ENCODE peak calls at places on chromosome 16, in nine cellular contexts. One of them, this sample, is unnamed.

GRCh38 chr16:58638148-58639036 is 8.8 kb upstream of the CNOT1 start:
- DNase-seq in NCI-H460: no peak
- DNase-seq in neural crest cell: no peak
- DNase-seq in activated CD8-positive, alpha-beta memory T cell treated with anti-CD3 and anti-CD28 coated beads, Interleukin-2, amount 50 U/mL, for 4 hours: no peak
- DNase-seq in EL: peak
- DNase-seq in HS-5: peak
- DNase-seq in hypothalamus: no peak
- DNase-seq in effector CD4-positive, alpha-beta T cell: no peak
- DNase-seq in glomerular endothelial cell: no peak
- DNase-seq in this sample: no peak

GRCh38 chr16:1433756-1434155 is 2.9 kb downstream of the PERCC1 start:
- DNase-seq in NCI-H460: no peak
- DNase-seq in neural crest cell: no peak
- DNase-seq in activated CD8-positive, alpha-beta memory T cell treated with anti-CD3 and anti-CD28 coated beads, Interleukin-2, amount 50 U/mL, for 4 hours: no peak
- DNase-seq in EL: no peak
- DNase-seq in HS-5: no peak
- DNase-seq in hypothalamus: no peak
- DNase-seq in effector CD4-positive, alpha-beta T cell: no peak
- DNase-seq in glomerular endothelial cell: no peak
- DNase-seq in this sample: no peak

GRCh38 chr16:57888128-57888527 is 82.8 kb downstream of the CNGB1 start:
- DNase-seq in NCI-H460: no peak
- DNase-seq in neural crest cell: no peak
- DNase-seq in activated CD8-positive, alpha-beta memory T cell treated with anti-CD3 and anti-CD28 coated beads, Interleukin-2, amount 50 U/mL, for 4 hours: no peak
- DNase-seq in EL: no peak
- DNase-seq in HS-5: no peak
- DNase-seq in hypothalamus: no peak
- DNase-seq in effector CD4-positive, alpha-beta T cell: no peak
- DNase-seq in glomerular endothelial cell: no peak
- DNase-seq in this sample: no peak

GRCh38 chr16:645852-646678 is 3.1 kb upstream of the WDR90 start:
- DNase-seq in NCI-H460: no peak
- DNase-seq in neural crest cell: no peak
- DNase-seq in activated CD8-positive, alpha-beta memory T cell treated with anti-CD3 and anti-CD28 coated beads, Interleukin-2, amount 50 U/mL, for 4 hours: no peak
- DNase-seq in EL: no peak
- DNase-seq in HS-5: no peak
- DNase-seq in hypothalamus: no peak
- DNase-seq in effector CD4-positive, alpha-beta T cell: no peak
- DNase-seq in glomerular endothelial cell: no peak
- DNase-seq in this sample: no peak

GRCh38 chr16:22232277-22233049 is 26.4 kb downstream of the EEF2K start:
- DNase-seq in NCI-H460: no peak
- DNase-seq in neural crest cell: no peak
- DNase-seq in activated CD8-positive, alpha-beta memory T cell treated with anti-CD3 and anti-CD28 coated beads, Interleukin-2, amount 50 U/mL, for 4 hours: no peak
- DNase-seq in EL: peak
- DNase-seq in HS-5: no peak
- DNase-seq in hypothalamus: no peak
- DNase-seq in effector CD4-positive, alpha-beta T cell: no peak
- DNase-seq in glomerular endothelial cell: no peak
- DNase-seq in this sample: no peak

GRCh38 chr16:50600582-50601283 is 52.5 kb downstream of the NKD1 start:
- DNase-seq in NCI-H460: no peak
- DNase-seq in neural crest cell: no peak
- DNase-seq in activated CD8-positive, alpha-beta memory T cell treated with anti-CD3 and anti-CD28 coated beads, Interleukin-2, amount 50 U/mL, for 4 hours: no peak
- DNase-seq in EL: no peak
- DNase-seq in HS-5: no peak
- DNase-seq in hypothalamus: no peak
- DNase-seq in effector CD4-positive, alpha-beta T cell: no peak
- DNase-seq in glomerular endothelial cell: no peak
- DNase-seq in this sample: no peak

GRCh38 chr16:54280751-54281150 is 5.8 kb downstream of the IRX3 start:
- DNase-seq in NCI-H460: no peak
- DNase-seq in neural crest cell: no peak
- DNase-seq in activated CD8-positive, alpha-beta memory T cell treated with anti-CD3 and anti-CD28 coated beads, Interleukin-2, amount 50 U/mL, for 4 hours: no peak
- DNase-seq in EL: peak
- DNase-seq in HS-5: no peak
- DNase-seq in hypothalamus: no peak
- DNase-seq in effector CD4-positive, alpha-beta T cell: no peak
- DNase-seq in glomerular endothelial cell: no peak
- DNase-seq in this sample: no peak

GRCh38 chr16:74944466-74944865 is 40.5 kb downstream of the WDR59 start:
- DNase-seq in NCI-H460: no peak
- DNase-seq in neural crest cell: no peak
- DNase-seq in activated CD8-positive, alpha-beta memory T cell treated with anti-CD3 and anti-CD28 coated beads, Interleukin-2, amount 50 U/mL, for 4 hours: no peak
- DNase-seq in EL: no peak
- DNase-seq in HS-5: no peak
- DNase-seq in hypothalamus: no peak
- DNase-seq in effector CD4-positive, alpha-beta T cell: no peak
- DNase-seq in glomerular endothelial cell: no peak
- DNase-seq in this sample: no peak

GRCh38 chr16:30112197-30113030 is 923 bp downstream of the GDPD3 start:
- DNase-seq in NCI-H460: peak
- DNase-seq in neural crest cell: peak
- DNase-seq in activated CD8-positive, alpha-beta memory T cell treated with anti-CD3 and anti-CD28 coated beads, Interleukin-2, amount 50 U/mL, for 4 hours: peak
- DNase-seq in EL: peak
- DNase-seq in HS-5: no peak
- DNase-seq in hypothalamus: no peak
- DNase-seq in effector CD4-positive, alpha-beta T cell: peak
- DNase-seq in glomerular endothelial cell: no peak
- DNase-seq in this sample: peak

GRCh38 chr16:22678311-22678710 is 135.7 kb upstream of the HS3ST2 start:
- DNase-seq in NCI-H460: no peak
- DNase-seq in neural crest cell: no peak
- DNase-seq in activated CD8-positive, alpha-beta memory T cell treated with anti-CD3 and anti-CD28 coated beads, Interleukin-2, amount 50 U/mL, for 4 hours: no peak
- DNase-seq in EL: no peak
- DNase-seq in HS-5: no peak
- DNase-seq in hypothalamus: no peak
- DNase-seq in effector CD4-positive, alpha-beta T cell: no peak
- DNase-seq in glomerular endothelial cell: no peak
- DNase-seq in this sample: no peak

GRCh38 chr16:1691276-1691675 is 13.2 kb downstream of the JPT2 start:
- DNase-seq in NCI-H460: no peak
- DNase-seq in neural crest cell: no peak
- DNase-seq in activated CD8-positive, alpha-beta memory T cell treated with anti-CD3 and anti-CD28 coated beads, Interleukin-2, amount 50 U/mL, for 4 hours: no peak
- DNase-seq in EL: peak
- DNase-seq in HS-5: no peak
- DNase-seq in hypothalamus: no peak
- DNase-seq in effector CD4-positive, alpha-beta T cell: no peak
- DNase-seq in glomerular endothelial cell: no peak
- DNase-seq in this sample: no peak

GRCh38 chr16:13940397-13940933 is 20.5 kb downstream of the ERCC4 start:
- DNase-seq in NCI-H460: no peak
- DNase-seq in neural crest cell: no peak
- DNase-seq in activated CD8-positive, alpha-beta memory T cell treated with anti-CD3 and anti-CD28 coated beads, Interleukin-2, amount 50 U/mL, for 4 hours: no peak
- DNase-seq in EL: no peak
- DNase-seq in HS-5: no peak
- DNase-seq in hypothalamus: no peak
- DNase-seq in effector CD4-positive, alpha-beta T cell: no peak
- DNase-seq in glomerular endothelial cell: no peak
- DNase-seq in this sample: peak

GRCh38 chr16:82709987-82710386 is 83.2 kb downstream of the CDH13 start:
- DNase-seq in NCI-H460: no peak
- DNase-seq in neural crest cell: no peak
- DNase-seq in activated CD8-positive, alpha-beta memory T cell treated with anti-CD3 and anti-CD28 coated beads, Interleukin-2, amount 50 U/mL, for 4 hours: no peak
- DNase-seq in EL: no peak
- DNase-seq in HS-5: no peak
- DNase-seq in hypothalamus: no peak
- DNase-seq in effector CD4-positive, alpha-beta T cell: no peak
- DNase-seq in glomerular endothelial cell: no peak
- DNase-seq in this sample: no peak

GRCh38 chr16:71564377-71564967 is 12.4 kb downstream of the TAT start:
- DNase-seq in NCI-H460: no peak
- DNase-seq in neural crest cell: peak
- DNase-seq in activated CD8-positive, alpha-beta memory T cell treated with anti-CD3 and anti-CD28 coated beads, Interleukin-2, amount 50 U/mL, for 4 hours: no peak
- DNase-seq in EL: no peak
- DNase-seq in HS-5: no peak
- DNase-seq in hypothalamus: peak
- DNase-seq in effector CD4-positive, alpha-beta T cell: no peak
- DNase-seq in glomerular endothelial cell: peak
- DNase-seq in this sample: no peak

GRCh38 chr16:680967-681745 is 946 bp downstream of the STUB1 start:
- DNase-seq in NCI-H460: no peak
- DNase-seq in neural crest cell: no peak
- DNase-seq in activated CD8-positive, alpha-beta memory T cell treated with anti-CD3 and anti-CD28 coated beads, Interleukin-2, amount 50 U/mL, for 4 hours: no peak
- DNase-seq in EL: peak
- DNase-seq in HS-5: no peak
- DNase-seq in hypothalamus: no peak
- DNase-seq in effector CD4-positive, alpha-beta T cell: no peak
- DNase-seq in glomerular endothelial cell: no peak
- DNase-seq in this sample: peak

GRCh38 chr16:79601092-79601977 is 798 bp upstream of the MAF start:
- DNase-seq in NCI-H460: no peak
- DNase-seq in neural crest cell: peak
- DNase-seq in activated CD8-positive, alpha-beta memory T cell treated with anti-CD3 and anti-CD28 coated beads, Interleukin-2, amount 50 U/mL, for 4 hours: no peak
- DNase-seq in EL: no peak
- DNase-seq in HS-5: no peak
- DNase-seq in hypothalamus: no peak
- DNase-seq in effector CD4-positive, alpha-beta T cell: peak
- DNase-seq in glomerular endothelial cell: no peak
- DNase-seq in this sample: no peak

GRCh38 chr16:88012360-88012759 is 61.1 kb downstream of the BANP start:
- DNase-seq in NCI-H460: no peak
- DNase-seq in neural crest cell: no peak
- DNase-seq in activated CD8-positive, alpha-beta memory T cell treated with anti-CD3 and anti-CD28 coated beads, Interleukin-2, amount 50 U/mL, for 4 hours: no peak
- DNase-seq in EL: no peak
- DNase-seq in HS-5: no peak
- DNase-seq in hypothalamus: no peak
- DNase-seq in effector CD4-positive, alpha-beta T cell: no peak
- DNase-seq in glomerular endothelial cell: no peak
- DNase-seq in this sample: no peak

GRCh38 chr16:73732681-73733080 is 563.9 kb upstream of the PSMD7 start:
- DNase-seq in NCI-H460: no peak
- DNase-seq in neural crest cell: no peak
- DNase-seq in activated CD8-positive, alpha-beta memory T cell treated with anti-CD3 and anti-CD28 coated beads, Interleukin-2, amount 50 U/mL, for 4 hours: no peak
- DNase-seq in EL: no peak
- DNase-seq in HS-5: no peak
- DNase-seq in hypothalamus: no peak
- DNase-seq in effector CD4-positive, alpha-beta T cell: no peak
- DNase-seq in glomerular endothelial cell: no peak
- DNase-seq in this sample: no peak

GRCh38 chr16:10964891-10965326 is 20.5 kb downstream of the CLEC16A start:
- DNase-seq in NCI-H460: no peak
- DNase-seq in neural crest cell: no peak
- DNase-seq in activated CD8-positive, alpha-beta memory T cell treated with anti-CD3 and anti-CD28 coated beads, Interleukin-2, amount 50 U/mL, for 4 hours: peak
- DNase-seq in EL: no peak
- DNase-seq in HS-5: no peak
- DNase-seq in hypothalamus: no peak
- DNase-seq in effector CD4-positive, alpha-beta T cell: peak
- DNase-seq in glomerular endothelial cell: no peak
- DNase-seq in this sample: no peak

GRCh38 chr16:886084-886543 is 84.7 kb downstream of the LMF1 start:
- DNase-seq in NCI-H460: no peak
- DNase-seq in neural crest cell: no peak
- DNase-seq in activated CD8-positive, alpha-beta memory T cell treated with anti-CD3 and anti-CD28 coated beads, Interleukin-2, amount 50 U/mL, for 4 hours: no peak
- DNase-seq in EL: no peak
- DNase-seq in HS-5: no peak
- DNase-seq in hypothalamus: no peak
- DNase-seq in effector CD4-positive, alpha-beta T cell: no peak
- DNase-seq in glomerular endothelial cell: no peak
- DNase-seq in this sample: no peak

GRCh38 chr16:67773099-67773498 is 33.3 kb downstream of the RANBP10 start:
- DNase-seq in NCI-H460: no peak
- DNase-seq in neural crest cell: no peak
- DNase-seq in activated CD8-positive, alpha-beta memory T cell treated with anti-CD3 and anti-CD28 coated beads, Interleukin-2, amount 50 U/mL, for 4 hours: no peak
- DNase-seq in EL: no peak
- DNase-seq in HS-5: no peak
- DNase-seq in hypothalamus: no peak
- DNase-seq in effector CD4-positive, alpha-beta T cell: no peak
- DNase-seq in glomerular endothelial cell: no peak
- DNase-seq in this sample: no peak

GRCh38 chr16:685967-686366 is 1.8 kb upstream of the JMJD8 start:
- DNase-seq in NCI-H460: peak
- DNase-seq in neural crest cell: peak
- DNase-seq in activated CD8-positive, alpha-beta memory T cell treated with anti-CD3 and anti-CD28 coated beads, Interleukin-2, amount 50 U/mL, for 4 hours: no peak
- DNase-seq in EL: peak
- DNase-seq in HS-5: no peak
- DNase-seq in hypothalamus: no peak
- DNase-seq in effector CD4-positive, alpha-beta T cell: no peak
- DNase-seq in glomerular endothelial cell: no peak
- DNase-seq in this sample: peak

GRCh38 chr16:79213214-79213613 is 387.3 kb downstream of the MAF start:
- DNase-seq in NCI-H460: no peak
- DNase-seq in neural crest cell: no peak
- DNase-seq in activated CD8-positive, alpha-beta memory T cell treated with anti-CD3 and anti-CD28 coated beads, Interleukin-2, amount 50 U/mL, for 4 hours: no peak
- DNase-seq in EL: no peak
- DNase-seq in HS-5: no peak
- DNase-seq in hypothalamus: no peak
- DNase-seq in effector CD4-positive, alpha-beta T cell: no peak
- DNase-seq in glomerular endothelial cell: no peak
- DNase-seq in this sample: no peak

GRCh38 chr16:57722651-57723050 is 12.9 kb upstream of the KATNB1 start:
- DNase-seq in NCI-H460: no peak
- DNase-seq in neural crest cell: no peak
- DNase-seq in activated CD8-positive, alpha-beta memory T cell treated with anti-CD3 and anti-CD28 coated beads, Interleukin-2, amount 50 U/mL, for 4 hours: no peak
- DNase-seq in EL: no peak
- DNase-seq in HS-5: no peak
- DNase-seq in hypothalamus: no peak
- DNase-seq in effector CD4-positive, alpha-beta T cell: no peak
- DNase-seq in glomerular endothelial cell: no peak
- DNase-seq in this sample: no peak

GRCh38 chr16:66618588-66618987 is 14.1 kb downstream of the CMTM3 start:
- DNase-seq in NCI-H460: no peak
- DNase-seq in neural crest cell: no peak
- DNase-seq in activated CD8-positive, alpha-beta memory T cell treated with anti-CD3 and anti-CD28 coated beads, Interleukin-2, amount 50 U/mL, for 4 hours: no peak
- DNase-seq in EL: peak
- DNase-seq in HS-5: peak
- DNase-seq in hypothalamus: no peak
- DNase-seq in effector CD4-positive, alpha-beta T cell: no peak
- DNase-seq in glomerular endothelial cell: peak
- DNase-seq in this sample: no peak

GRCh38 chr16:73043828-73044493 is 4.0 kb downstream of the ZFHX3 start:
- DNase-seq in NCI-H460: no peak
- DNase-seq in neural crest cell: no peak
- DNase-seq in activated CD8-positive, alpha-beta memory T cell treated with anti-CD3 and anti-CD28 coated beads, Interleukin-2, amount 50 U/mL, for 4 hours: no peak
- DNase-seq in EL: peak
- DNase-seq in HS-5: no peak
- DNase-seq in hypothalamus: no peak
- DNase-seq in effector CD4-positive, alpha-beta T cell: no peak
- DNase-seq in glomerular endothelial cell: no peak
- DNase-seq in this sample: no peak

GRCh38 chr16:86865866-86866675 is 287.7 kb downstream of the FOXL1 start:
- DNase-seq in NCI-H460: no peak
- DNase-seq in neural crest cell: no peak
- DNase-seq in activated CD8-positive, alpha-beta memory T cell treated with anti-CD3 and anti-CD28 coated beads, Interleukin-2, amount 50 U/mL, for 4 hours: no peak
- DNase-seq in EL: no peak
- DNase-seq in HS-5: no peak
- DNase-seq in hypothalamus: no peak
- DNase-seq in effector CD4-positive, alpha-beta T cell: no peak
- DNase-seq in glomerular endothelial cell: no peak
- DNase-seq in this sample: no peak